ENCODE peak calls at places on chromosomes 16 and 17, in nine cellular contexts. Y is SJSA1; D is stimulated activated naive CD8-positive, alpha-beta T cell treated with anti-CD3 and anti-CD28 coated beads, Interleukin-15, Interleukin-2, amounts not matched to agents 100 U/mL and 50 U/mL, for 24 hours; T is GM12892; B is amygdala; I is stimulated activated CD4-positive, alpha-beta T cell treated with anti-CD3 and anti-CD28 coated beads, Interleukin-15, amount 100 ng/mL, for 24 hours; Q is CD4-positive, CD25-positive, alpha-beta regulatory T cell; F is foreskin fibroblast; R is transverse colon. M is an unnamed sample.

GRCh38 chr16:56221995-56222394 is 30.7 kb downstream of the GNAO1 start:
- DNase-seq in Y (no peak), D (no peak), T (no peak), B (no peak), I (no peak), Q (no peak), F (no peak), R (no peak), M (no peak)

GRCh38 chr16:17836868-17837602 is 366.3 kb upstream of the XYLT1 start:
- DNase-seq in Y (peak), D (no peak), T (no peak), B (no peak), I (no peak), Q (no peak), F (peak), R (no peak), M (peak)

GRCh38 chr17:14776791-14777190 is 475.9 kb downstream of the HS3ST3B1 start:
- DNase-seq in Y (no peak), D (no peak), T (no peak), B (no peak), I (no peak), Q (no peak), F (no peak), R (no peak), M (no peak)

GRCh38 chr17:50274142-50274944 is at the start of gene TMEM92:
- DNase-seq in Y (no peak), D (peak), T (peak), B (no peak), I (peak), Q (no peak), F (no peak), R (peak), M (no peak)

GRCh38 chr16:81748476-81749198 is 30.5 kb upstream of the PLCG2 start:
- DNase-seq in Y (no peak), D (no peak), T (no peak), B (no peak), I (peak), Q (no peak), F (no peak), R (no peak), M (no peak)

GRCh38 chr16:4682616-4683254 is 10.6 kb upstream of the NUDT16L1 start:
- DNase-seq in Y (no peak), D (peak), T (no peak), B (peak), I (peak), Q (no peak), F (no peak), R (no peak), M (no peak)

GRCh38 chr17:7491583-7491982 is 7.4 kb downstream of the POLR2A start:
- DNase-seq in Y (no peak), D (no peak), T (no peak), B (no peak), I (no peak), Q (no peak), F (peak), R (no peak), M (no peak)

GRCh38 chr17:45936610-45937009 is 42.3 kb downstream of the MAPT start:
- DNase-seq in Y (no peak), D (no peak), T (no peak), B (no peak), I (no peak), Q (no peak), F (no peak), R (no peak), M (no peak)

GRCh38 chr17:36461330-36462110 is 25.0 kb upstream of the ZNHIT3 start:
- DNase-seq in Y (no peak), D (no peak), T (no peak), B (no peak), I (no peak), Q (no peak), F (no peak), R (no peak), M (no peak)

GRCh38 chr16:15948532-15949209 is 745 bp upstream of the ABCC1 start:
- DNase-seq in Y (no peak), D (peak), T (peak), B (peak), I (no peak), Q (no peak), F (no peak), R (peak), M (no peak)

GRCh38 chr16:24409045-24409444 is 130.3 kb upstream of the RBBP6 start:
- DNase-seq in Y (no peak), D (no peak), T (no peak), B (no peak), I (no peak), Q (no peak), F (no peak), R (no peak), M (no peak)

GRCh38 chr16:56995136-56995805 is 5.9 kb downstream of the NLRC5 start:
- DNase-seq in Y (no peak), D (no peak), T (no peak), B (no peak), I (no peak), Q (no peak), F (no peak), R (no peak), M (no peak)

GRCh38 chr17:3532106-3532858 is 25.3 kb downstream of the TRPV3 start:
- DNase-seq in Y (no peak), D (no peak), T (no peak), B (no peak), I (no peak), Q (no peak), F (no peak), R (no peak), M (no peak)

GRCh38 chr16:89983550-89983949 is 35.0 kb downstream of the DEF8 start:
- DNase-seq in Y (no peak), D (no peak), T (no peak), B (no peak), I (peak), Q (no peak), F (no peak), R (no peak), M (no peak)

GRCh38 chr17:42424991-42425610 is 2.0 kb upstream of the CAVIN1 start:
- DNase-seq in Y (no peak), D (no peak), T (no peak), B (no peak), I (no peak), Q (no peak), F (no peak), R (no peak), M (no peak)

GRCh38 chr16:57639172-57639571 is 10.7 kb downstream of the ADGRG1 start:
- DNase-seq in Y (no peak), D (no peak), T (no peak), B (peak), I (peak), Q (no peak), F (no peak), R (no peak), M (no peak)

GRCh38 chr16:4917117-4917516 is 19.8 kb downstream of the PPL start:
- DNase-seq in Y (no peak), D (no peak), T (no peak), B (no peak), I (no peak), Q (no peak), F (peak), R (no peak), M (peak)

GRCh38 chr16:1534021-1535020 is 855 bp downstream of the TMEM204 start:
- DNase-seq in Y (no peak), D (peak), T (no peak), B (no peak), I (peak), Q (no peak), F (no peak), R (no peak), M (no peak)

GRCh38 chr17:48025904-48026502 is 11.6 kb downstream of the COPZ2 start:
- DNase-seq in Y (peak), D (no peak), T (no peak), B (no peak), I (no peak), Q (no peak), F (no peak), R (no peak), M (no peak)

GRCh38 chr17:57490890-57491289 is 234.6 kb downstream of the MSI2 start:
- DNase-seq in Y (no peak), D (no peak), T (no peak), B (no peak), I (no peak), Q (no peak), F (no peak), R (no peak), M (no peak)

GRCh38 chr17:78172284-78173024 is 4.1 kb downstream of the SYNGR2 start:
- DNase-seq in Y (peak), D (peak), T (no peak), B (no peak), I (no peak), Q (no peak), F (no peak), R (peak), M (no peak)

GRCh38 chr16:67632415-67633172 is 12.3 kb upstream of the CARMIL2 start:
- DNase-seq in Y (no peak), D (no peak), T (no peak), B (no peak), I (no peak), Q (no peak), F (no peak), R (no peak), M (peak)

GRCh38 chr16:75550211-75550662 is 5.8 kb downstream of the TMEM231 start:
- DNase-seq in Y (peak), D (peak), T (peak), B (peak), I (peak), Q (no peak), F (no peak), R (peak), M (no peak)

GRCh38 chr16:54327609-54328008 is 41.0 kb upstream of the IRX3 start:
- DNase-seq in Y (no peak), D (no peak), T (no peak), B (no peak), I (no peak), Q (no peak), F (no peak), R (no peak), M (no peak)

GRCh38 chr17:55683554-55684315 is 38.9 kb downstream of the TMEM100 start:
- DNase-seq in Y (no peak), D (no peak), T (no peak), B (no peak), I (no peak), Q (no peak), F (no peak), R (no peak), M (no peak)

GRCh38 chr17:81582341-81582740 is 30.2 kb upstream of the FAAP100 start:
- DNase-seq in Y (no peak), D (no peak), T (no peak), B (no peak), I (no peak), Q (no peak), F (peak), R (no peak), M (no peak)

GRCh38 chr17:27540300-27541105 is 84.3 kb downstream of the KSR1 start:
- DNase-seq in Y (peak), D (no peak), T (no peak), B (peak), I (no peak), Q (no peak), F (peak), R (peak), M (peak)

GRCh38 chr17:7225711-7226331 is 6.1 kb downstream of the ACADVL start:
- DNase-seq in Y (no peak), D (no peak), T (no peak), B (no peak), I (peak), Q (no peak), F (no peak), R (no peak), M (no peak)

GRCh38 chr17:16243811-16244567 is 27.0 kb downstream of the PIGL start:
- DNase-seq in Y (no peak), D (no peak), T (no peak), B (no peak), I (peak), Q (no peak), F (no peak), R (peak), M (no peak)

GRCh38 chr17:53264730-53265129 is 558.0 kb upstream of the KIF2B start:
- DNase-seq in Y (no peak), D (no peak), T (no peak), B (no peak), I (no peak), Q (no peak), F (no peak), R (no peak), M (no peak)

GRCh38 chr17:28896884-28897768 is at the start of gene FLOT2:
- DNase-seq in Y (peak), D (peak), T (no peak), B (peak), I (peak), Q (peak), F (peak), R (peak), M (no peak)

GRCh38 chr16:12468552-12468951 is 335.1 kb downstream of the CPPED1 start:
- DNase-seq in Y (no peak), D (no peak), T (no peak), B (no peak), I (no peak), Q (no peak), F (no peak), R (no peak), M (no peak)

GRCh38 chr17:66676421-66676820 is 158.5 kb upstream of the CACNG5 start:
- DNase-seq in Y (no peak), D (no peak), T (no peak), B (no peak), I (no peak), Q (no peak), F (no peak), R (peak), M (no peak)

GRCh38 chr17:49570540-49571242 is 5.0 kb upstream of the NXPH3 start:
- DNase-seq in Y (no peak), D (no peak), T (no peak), B (no peak), I (no peak), Q (no peak), F (no peak), R (no peak), M (no peak)

GRCh38 chr16:30926333-30926811 is 3.0 kb downstream of the FBXL19 start:
- DNase-seq in Y (no peak), D (no peak), T (no peak), B (no peak), I (no peak), Q (no peak), F (no peak), R (no peak), M (no peak)